ENCODE peak calls at places on chromosomes 1 and 21, in five cellular contexts. G, N, R, M and C are unnamed samples.

GRCh38 chr1:71228727-71229371 is 148.0 kb upstream of the ZRANB2 start:
- DNase-seq in M (no peak), N (no peak), G (peak), R (no peak), C (no peak)

GRCh38 chr1:228865613-228866320 is 130.5 kb downstream of the RHOU start:
- DNase-seq in M (no peak), N (no peak), G (peak), R (no peak), C (no peak)

GRCh38 chr21:36428789-36429671 is 43.8 kb downstream of the CHAF1B start:
- DNase-seq in G (no peak), R (no peak), N (no peak), M (no peak), C (no peak)

GRCh38 chr1:46448109-46448911 is 41.3 kb upstream of the DMBX1 start:
- DNase-seq in R (no peak), G (peak), N (no peak), M (no peak), C (no peak)

GRCh38 chr1:233490488-233490887 is 123.4 kb upstream of the KCNK1 start:
- DNase-seq in G (peak), M (no peak), N (no peak), R (no peak), C (no peak)

GRCh38 chr1:245537992-245538391 is 383.2 kb downstream of the KIF26B start:
- DNase-seq in N (no peak), R (peak), G (no peak), M (no peak), C (no peak)

GRCh38 chr1:182909578-182909977 is 43.4 kb downstream of the SHCBP1L start:
- DNase-seq in N (no peak), M (no peak), R (no peak), G (peak), C (no peak)

GRCh38 chr1:20440785-20441200 is 45.2 kb downstream of the CAMK2N1 start:
- DNase-seq in R (peak), G (peak), N (peak), M (no peak), C (no peak)

GRCh38 chr21:37915941-37916794 is at the start of gene KCNJ6:
- DNase-seq in G (peak), R (peak), M (no peak), N (no peak), C (no peak)

GRCh38 chr21:33685613-33686197 is 43.4 kb downstream of the ITSN1 start:
- DNase-seq in R (peak), N (no peak), M (no peak), G (peak), C (no peak)

GRCh38 chr1:207821464-207822045 is 69.7 kb downstream of the CD46 start:
- DNase-seq in N (no peak), R (no peak), M (no peak), G (no peak), C (no peak)

GRCh38 chr1:67274623-67275325 is 32.9 kb upstream of the IL12RB2 start:
- DNase-seq in M (no peak), R (no peak), N (no peak), G (no peak), C (no peak)

GRCh38 chr1:69824932-69825331 is 257.2 kb downstream of the LRRC7 start:
- DNase-seq in R (peak), N (no peak), M (no peak), G (peak), C (no peak)

GRCh38 chr1:232682248-232682647 is 52.3 kb upstream of the SIPA1L2 start:
- DNase-seq in N (no peak), M (no peak), G (no peak), R (no peak), C (no peak)

GRCh38 chr21:33229099-33229775 is 501 bp upstream of the IFNAR2 start:
- DNase-seq in M (no peak), G (peak), R (no peak), N (no peak), C (no peak)

GRCh38 chr1:7678491-7679158 is 92.5 kb upstream of the VAMP3 start:
- DNase-seq in N (no peak), G (no peak), M (no peak), R (no peak), C (no peak)

GRCh38 chr1:44531785-44532566 is 126.9 kb downstream of the RNF220 start:
- DNase-seq in G (peak), N (no peak), M (no peak), R (peak), C (no peak)

GRCh38 chr1:109897244-109897955 is 13.2 kb upstream of the CSF1 start:
- DNase-seq in N (no peak), M (no peak), G (no peak), R (no peak), C (no peak)

GRCh38 chr21:44533891-44534627 is 5.9 kb downstream of the KRTAP10-1 start:
- DNase-seq in G (no peak), M (no peak), N (no peak), R (no peak), C (no peak)

GRCh38 chr1:58699011-58699762 is 675 bp downstream of the MYSM1 start:
- DNase-seq in R (peak), N (no peak), G (no peak), M (no peak), C (no peak)

GRCh38 chr1:212288614-212289013 is 3.4 kb downstream of the PPP2R5A start:
- DNase-seq in M (no peak), G (peak), N (no peak), R (peak), C (no peak)

GRCh38 chr1:210222288-210223006 is 10.1 kb upstream of the SERTAD4 start:
- DNase-seq in R (no peak), N (no peak), G (peak), M (no peak), C (no peak)

GRCh38 chr1:71967670-71968069 is 314.7 kb downstream of the NEGR1 start:
- DNase-seq in R (no peak), G (no peak), M (no peak), N (no peak), C (no peak)

GRCh38 chr1:78279051-78279450 is 211.7 kb upstream of the PTGFR start:
- DNase-seq in G (no peak), N (no peak), R (peak), M (no peak), C (no peak)

GRCh38 chr1:47213230-47213676 is 18.8 kb downstream of the TAL1 start:
- DNase-seq in G (no peak), R (no peak), N (no peak), M (no peak), C (no peak)

GRCh38 chr1:39076127-39076798 is 50.1 kb downstream of the NDUFS5 start:
- DNase-seq in N (no peak), G (no peak), M (no peak), R (peak), C (no peak)

GRCh38 chr1:55472784-55473183 is 257.6 kb upstream of the USP24 start:
- DNase-seq in R (peak), N (no peak), M (no peak), G (no peak), C (no peak)

GRCh38 chr1:24536391-24536840 is 19.5 kb upstream of the NCMAP start:
- DNase-seq in G (no peak), N (peak), R (peak), M (peak), C (peak)